ENCODE peak calls at places on chromosome 10, in ten cellular contexts. F, X, N, D, I, H, B, C, A and J are unnamed samples.
A peak's percentile ranks its signal among the peaks of the same experiment; 100 is the strongest.

GRCh38 chr10:48604039-48604407 is 850 bp downstream of the ARHGAP22 start:
- DNase-seq in I (no peak), C (no peak), B (no peak), H (no peak), D (no peak), N (no peak), X (no peak), F (no peak), A (no peak), J (no peak)

GRCh38 chr10:122082616-122083477 is 93.9 kb downstream of the TACC2 start:
- DNase-seq in A (no peak), I (no peak), X (no peak), C (no peak), N (no peak), D (no peak), H (no peak), B (no peak), F (no peak), J (no peak)

GRCh38 chr10:114404171-114405010 is at the start of gene AFAP1L2:
- DNase-seq in H (no peak), D (no peak), X (no peak), C (no peak), A (no peak), N (peak; percentile 16), I (no peak), B (peak; percentile 56), F (no peak), J (peak; percentile 66)

GRCh38 chr10:79336739-79337138 is 10.5 kb upstream of the PPIF start:
- DNase-seq in C (no peak), D (no peak), N (no peak), A (no peak), I (no peak), X (no peak), B (no peak), H (no peak), F (peak; percentile 61), J (no peak)

GRCh38 chr10:80144302-80145131 is 12.0 kb downstream of the PLAC9 start:
- DNase-seq in I (peak; percentile 30), D (no peak), N (no peak), C (no peak), X (no peak), H (no peak), A (no peak), B (peak; percentile 68), F (peak; percentile 11), J (no peak)

GRCh38 chr10:111874586-111874985 is 309.0 kb downstream of the GPAM start:
- DNase-seq in I (no peak), A (no peak), D (peak; percentile 11), N (no peak), C (no peak), X (no peak), H (no peak), F (no peak), B (no peak), J (no peak)

GRCh38 chr10:33655165-33655815 is 320.8 kb upstream of the NRP1 start:
- DNase-seq in A (no peak), X (no peak), D (no peak), C (no peak), B (no peak), F (no peak), I (no peak), N (no peak), H (no peak), J (no peak)

GRCh38 chr10:86139066-86139657 is 227.4 kb downstream of the GRID1 start:
- DNase-seq in C (no peak), I (peak; percentile 18), F (no peak), N (peak; percentile 61), D (no peak), X (no peak), H (peak; percentile 10), B (peak; percentile 24), A (no peak), J (peak; percentile 53)

GRCh38 chr10:46548781-46549090 is 7.7 kb downstream of the GPRIN2 start:
- DNase-seq in D (no peak), H (no peak), N (no peak), C (no peak), X (no peak), I (no peak), A (no peak), F (no peak), B (no peak), J (no peak)

GRCh38 chr10:32147730-32148129 is 91.5 kb upstream of the KIF5B start:
- DNase-seq in B (no peak), A (no peak), N (no peak), H (no peak), F (no peak), X (no peak), C (no peak), D (no peak), I (no peak), J (no peak)

GRCh38 chr10:17386616-17387075 is 67.7 kb downstream of the ST8SIA6 start:
- DNase-seq in A (no peak), I (no peak), C (no peak), F (no peak), B (no peak), H (no peak), N (no peak), D (no peak), X (no peak), J (no peak)

GRCh38 chr10:103765981-103766380 is 89.4 kb downstream of the SH3PXD2A start:
- DNase-seq in H (peak; percentile 48), I (peak; percentile 67), N (no peak), B (peak; percentile 50), C (peak; percentile 58), A (no peak), X (no peak), F (peak; percentile 62), D (no peak), J (peak; percentile 66)

GRCh38 chr10:95602382-95602781 is 41.2 kb upstream of the SORBS1 start:
- DNase-seq in C (no peak), N (no peak), A (no peak), D (no peak), H (no peak), I (no peak), B (no peak), X (no peak), F (no peak), J (no peak)

GRCh38 chr10:77530011-77530410 is 107.6 kb downstream of the KCNMA1 start:
- DNase-seq in H (peak; percentile 22), C (no peak), I (no peak), B (no peak), N (no peak), X (no peak), F (no peak), D (no peak), A (no peak), J (no peak)

GRCh38 chr10:10160821-10161312 is 856.8 kb upstream of the CELF2 start:
- DNase-seq in D (no peak), N (no peak), H (no peak), X (no peak), F (no peak), I (no peak), B (no peak), C (no peak), A (no peak), J (no peak)

GRCh38 chr10:124041684-124042445 is 51.5 kb downstream of the CHST15 start:
- DNase-seq in I (no peak), B (no peak), A (no peak), D (no peak), N (no peak), F (no peak), X (no peak), C (no peak), H (peak; percentile 40), J (no peak)

GRCh38 chr10:4073912-4074311 is 288.9 kb upstream of the KLF6 start:
- DNase-seq in N (no peak), C (no peak), B (no peak), F (peak; percentile 32), D (no peak), A (no peak), X (no peak), H (peak; percentile 49), I (no peak), J (no peak)